ENCODE peak calls at places on chromosomes 3 and 15, in seven cellular contexts. O is fibroblast of lung; C is tibial artery; T is transverse colon; K is CD4-positive, alpha-beta memory T cell; B is heart left ventricle; H is body of pancreas. L is an unnamed sample.
A peak's percentile ranks its signal among the peaks of the same experiment; 100 is the strongest.

GRCh38 chr15:38877471-38877870 is 312.9 kb upstream of the RASGRP1 start:
- DNase-seq in O (no peak), K (no peak), C (no peak), H (no peak), T (no peak), B (no peak), L (no peak)

GRCh38 chr15:66170716-66171115 is 82.8 kb downstream of the MEGF11 start:
- DNase-seq in B (no peak), H (no peak), K (no peak), C (no peak), T (no peak), O (no peak), L (no peak)

GRCh38 chr3:426056-426455 is 229.5 kb downstream of the CHL1 start:
- DNase-seq in C (no peak), B (no peak), H (no peak), O (no peak), K (no peak), T (no peak), L (no peak)

GRCh38 chr3:97880267-97880666 is 58.5 kb downstream of the CRYBG3 start:
- DNase-seq in O (no peak), H (no peak), K (no peak), T (no peak), C (no peak), B (no peak), L (no peak)

GRCh38 chr3:153734777-153735551 is 386.2 kb upstream of the ARHGEF26 start:
- DNase-seq in H (no peak), O (peak; percentile 5), K (no peak), T (no peak), C (no peak), B (no peak), L (no peak)

GRCh38 chr15:55587321-55588069 is 650 bp downstream of the PYGO1 start:
- DNase-seq in C (peak; percentile 22), K (no peak), T (peak; percentile 7), H (peak; percentile 46), O (peak; percentile 53), B (peak; percentile 63), L (peak; percentile 15)

GRCh38 chr3:39101022-39101689 is 6.3 kb downstream of the GORASP1 start:
- DNase-seq in K (peak; percentile 50), B (no peak), T (peak; percentile 39), C (no peak), H (peak; percentile 53), O (peak; percentile 37), L (peak; percentile 54)

GRCh38 chr15:57298843-57299550 is 77.3 kb upstream of the CGNL1 start:
- DNase-seq in B (no peak), O (no peak), T (no peak), C (no peak), K (no peak), H (no peak), L (no peak)

GRCh38 chr3:115072265-115073008 is 74.7 kb downstream of the ZBTB20 start:
- DNase-seq in O (peak; percentile 26), B (no peak), T (no peak), H (no peak), K (no peak), C (no peak), L (peak; percentile 44)

GRCh38 chr3:71681224-71681668 is 44.0 kb downstream of the EIF4E3 start:
- DNase-seq in T (peak; percentile 63), H (peak; percentile 75), K (peak; percentile 20), C (peak; percentile 65), B (peak; percentile 61), O (peak; percentile 85), L (peak; percentile 50)

GRCh38 chr15:91320106-91320505 is 220.0 kb downstream of the SV2B start:
- DNase-seq in C (no peak), K (peak; percentile 31), H (no peak), B (no peak), T (no peak), O (no peak), L (no peak)

GRCh38 chr3:172446198-172446597 is 2.1 kb downstream of the GHSR start:
- DNase-seq in H (no peak), C (no peak), K (no peak), O (no peak), T (no peak), B (no peak), L (no peak)

GRCh38 chr3:37990527-37990926 is at the start of gene VILL:
- DNase-seq in B (no peak), T (peak; percentile 90), K (no peak), C (no peak), O (no peak), H (no peak), L (no peak)

GRCh38 chr3:8595252-8595934 is 49.2 kb downstream of the SSUH2 start:
- DNase-seq in T (no peak), K (no peak), H (no peak), O (no peak), C (no peak), B (no peak), L (no peak)

GRCh38 chr3:122927726-122928125 is 99.8 kb downstream of the SEMA5B start:
- DNase-seq in C (peak; percentile 4), B (no peak), T (no peak), K (no peak), O (no peak), H (no peak), L (no peak)

GRCh38 chr15:53884441-53884840 is 93.8 kb upstream of the UNC13C start:
- DNase-seq in B (no peak), K (no peak), C (no peak), O (no peak), T (no peak), H (no peak), L (no peak)

GRCh38 chr3:15797600-15798303 is at the start of gene ANKRD28:
- DNase-seq in O (peak; percentile 99), H (no peak), B (no peak), K (peak; percentile 61), T (no peak), C (no peak), L (peak; percentile 49)

GRCh38 chr3:191290311-191291025 is 38.7 kb upstream of the CCDC50 start:
- DNase-seq in B (no peak), C (no peak), O (peak; percentile 2), T (no peak), K (peak; percentile 21), H (no peak), L (no peak)

GRCh38 chr3:152364237-152364636 is 95.5 kb downstream of the MBNL1 start:
- DNase-seq in T (no peak), B (no peak), K (no peak), H (no peak), C (no peak), O (no peak), L (no peak)
- H3K4me1 ChIP-seq in T (peaks cover 6% of the 10 kb centered on the region), B (peaks cover 81% of the 10 kb centered on the region), K (peaks cover 73% of the 10 kb centered on the region), H (peaks cover 8% of the 10 kb centered on the region), C (peaks cover 87% of the 10 kb centered on the region), O (no peaks in the 10 kb centered on the region), L (peaks cover 11% of the 10 kb centered on the region)

DNA sequence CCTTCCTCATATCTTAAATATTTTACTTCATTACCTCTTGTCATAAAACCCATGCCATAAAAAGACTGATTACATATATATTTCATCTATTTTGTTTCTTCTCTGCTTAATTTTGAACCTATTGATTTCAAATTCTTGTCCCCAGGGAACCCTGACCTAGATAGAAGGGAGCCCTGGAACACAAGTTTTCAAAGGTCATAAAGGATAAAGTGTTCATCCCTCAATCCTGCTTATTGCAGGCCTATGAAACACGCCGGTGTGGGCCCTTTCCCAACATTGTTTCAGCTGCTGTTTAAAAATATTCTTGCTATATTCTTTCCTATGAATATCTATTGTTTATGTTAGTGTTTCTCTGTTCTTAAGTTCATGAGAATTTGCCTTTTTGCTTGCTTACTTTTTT is 1389.5 kb upstream of the GBE1 start:
- DNase-seq in K (no peak), H (no peak), T (no peak), B (no peak), O (no peak), C (no peak), L (no peak)
- H3K4me3 ChIP-seq in K (no peak overlapping the region), H (no peak overlapping the region), T (no peak overlapping the region), B (no peak overlapping the region), O (no peak overlapping the region), C (no peak overlapping the region), L (no peak overlapping the region)

DNA sequence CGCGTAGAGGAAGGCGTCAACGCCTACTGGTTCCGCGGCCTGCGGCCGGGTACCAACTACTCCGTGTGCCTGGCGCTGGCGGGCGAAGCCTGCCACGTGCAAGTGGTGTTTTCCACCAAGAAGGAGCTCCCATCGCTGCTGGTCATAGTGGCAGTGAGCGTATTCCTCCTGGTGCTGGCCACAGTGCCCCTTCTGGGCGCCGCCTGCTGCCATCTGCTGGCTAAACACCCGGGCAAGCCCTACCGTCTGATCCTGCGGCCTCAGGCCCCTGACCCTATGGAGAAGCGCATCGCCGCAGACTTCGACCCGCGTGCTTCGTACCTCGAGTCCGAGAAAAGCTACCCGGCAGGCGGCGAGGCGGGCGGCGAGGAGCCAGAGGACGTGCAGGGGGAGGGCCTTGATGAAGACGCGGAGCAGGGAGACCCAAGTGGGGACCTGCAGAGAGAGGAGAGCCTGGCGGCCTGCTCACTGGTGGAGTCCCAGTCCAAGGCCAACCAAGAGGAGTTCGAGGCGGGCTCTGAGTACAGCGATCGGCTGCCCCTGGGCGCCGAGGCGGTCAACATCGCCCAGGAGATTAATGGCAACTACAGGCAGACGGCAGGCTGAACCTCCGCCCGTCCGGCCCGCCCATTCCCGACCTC is 4.1 kb downstream of the ISLR2 start:
- DNase-seq in C (peak; percentile 51), O (peak; percentile 50), K (no peak), T (peak; percentile 38), B (peak; percentile 68), H (peak; percentile 72), L (peak; percentile 60)
- H3K27me3 ChIP-seq in C (no peaks in the 10 kb centered on the region), O (peaks cover 69% of the 10 kb centered on the region), K (peaks cover 50% of the 10 kb centered on the region), T (peaks cover 99% of the 10 kb centered on the region), B (peaks cover 96% of the 10 kb centered on the region), H (no peaks in the 10 kb centered on the region), L (peaks cover 51% of the 10 kb centered on the region)

GRCh38 chr15:63124506-63124905 is 2.8 kb downstream of the LACTB start:
- DNase-seq in T (no peak), O (no peak), K (no peak), C (no peak), H (no peak), B (no peak), L (no peak)

GRCh38 chr15:63122002-63122893 is 587 bp downstream of the LACTB start:
- DNase-seq in H (peak; percentile 95), K (peak; percentile 65), B (peak; percentile 92), T (peak; percentile 96), C (peak; percentile 86), O (peak; percentile 62), L (peak; percentile 89)

GRCh38 chr15:63126726-63127125 is 5.1 kb downstream of the LACTB start:
- DNase-seq in H (no peak), O (no peak), K (no peak), C (no peak), B (no peak), T (no peak), L (no peak)

GRCh38 chr15:63118854-63119253 is 2.8 kb upstream of the LACTB start:
- DNase-seq in K (no peak), T (no peak), O (no peak), H (no peak), C (no peak), B (no peak), L (no peak)

DNA sequence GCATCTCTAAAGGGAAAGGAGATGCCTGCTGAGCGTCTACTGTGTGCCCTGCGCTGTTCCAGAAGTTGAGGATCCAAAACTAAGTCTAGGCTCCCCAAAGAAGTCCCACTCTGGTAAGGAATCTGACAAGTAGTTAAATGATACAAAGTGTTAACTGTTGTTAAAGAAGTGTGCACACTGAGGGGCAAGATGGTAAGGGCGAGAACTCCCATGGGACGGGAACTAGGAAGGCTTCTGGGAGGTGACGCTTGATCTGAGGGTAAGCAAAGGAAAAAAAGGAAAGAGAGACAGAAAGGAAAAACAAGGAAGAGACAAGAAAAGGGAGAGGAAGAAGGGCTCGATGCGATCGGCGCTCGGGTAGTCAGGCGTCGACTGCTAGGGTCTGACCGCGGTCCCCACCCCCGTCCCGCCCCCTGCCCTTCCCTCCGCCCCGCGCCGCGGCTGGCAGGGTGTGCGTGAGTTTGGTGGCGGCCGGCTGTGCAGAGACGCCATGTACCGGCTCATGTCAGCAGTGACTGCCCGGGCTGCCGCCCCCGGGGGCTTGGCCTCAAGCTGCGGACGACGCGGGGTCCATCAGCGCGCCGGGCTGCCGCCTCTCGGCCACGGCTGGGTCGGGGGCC is at the start of gene LACTB:
- DNase-seq in C (peak; percentile 90), T (peak; percentile 89), H (peak; percentile 91), B (peak; percentile 94), K (peak; percentile 79), O (peak; percentile 86), L (peak; percentile 97)
- H3K4me1 ChIP-seq in C (peaks cover 8% of the 10 kb centered on the region), T (no peaks in the 10 kb centered on the region), H (peaks cover 8% of the 10 kb centered on the region), B (peaks cover 15% of the 10 kb centered on the region), K (peaks cover 10% of the 10 kb centered on the region), O (peaks cover 3% of the 10 kb centered on the region), L (peaks cover 9% of the 10 kb centered on the region)